ENCODE peak calls at places on chromosomes 12 and 14, in six cellular contexts. U is caudate nucleus, E is testis, J is left ventricle myocardium inferior, V is mammary epithelial cell, K is HCT116. W is an unnamed sample.

GRCh38 chr12:62841841-62842240 is 93.1 kb downstream of the PPM1H start:
- DNase-seq in U (no peak), E (no peak), J (no peak), V (no peak), K (no peak), W (no peak)

GRCh38 chr12:108570743-108571603 is 8.6 kb downstream of the ISCU start:
- DNase-seq in U (no peak), E (peak), J (no peak), V (no peak), K (peak), W (no peak)

GRCh38 chr14:85528080-85528881 is 1.7 kb upstream of the FLRT2 start:
- DNase-seq in U (no peak), E (peak), J (no peak), V (peak), K (no peak), W (peak)

GRCh38 chr12:128314611-128315010 is 47.6 kb downstream of the TMEM132C start:
- DNase-seq in U (no peak), E (no peak), J (no peak), V (no peak), K (no peak), W (no peak)

GRCh38 chr14:39097159-39097558 is 5.9 kb downstream of the SEC23A start:
- DNase-seq in U (no peak), E (no peak), J (no peak), V (peak), K (no peak), W (no peak)

GRCh38 chr12:64099430-64099829 is 122.7 kb downstream of the KICS2 start:
- DNase-seq in U (no peak), E (no peak), J (peak), V (peak), K (peak), W (no peak)

GRCh38 chr14:65941091-65941490 is 528.6 kb downstream of the FUT8 start:
- DNase-seq in U (no peak), E (no peak), J (no peak), V (no peak), K (no peak), W (no peak)

GRCh38 chr14:35989736-35990135 is 163.6 kb downstream of the BRMS1L start:
- DNase-seq in U (no peak), E (no peak), J (no peak), V (no peak), K (no peak), W (no peak)

GRCh38 chr12:105319691-105320209 is 10.7 kb upstream of the C12orf75 start:
- DNase-seq in U (no peak), E (no peak), J (no peak), V (no peak), K (no peak), W (no peak)

GRCh38 chr14:59482471-59483331 is 1.5 kb downstream of the L3HYPDH start:
- DNase-seq in U (no peak), E (peak), J (no peak), V (peak), K (peak), W (peak)

GRCh38 chr12:55818140-55818728 is 393 bp downstream of the ORMDL2 start:
- DNase-seq in U (no peak), E (no peak), J (no peak), V (no peak), K (no peak), W (no peak)

GRCh38 chr12:69042970-69043369 is 110.0 kb upstream of the CPM start:
- DNase-seq in U (no peak), E (no peak), J (no peak), V (no peak), K (no peak), W (no peak)

GRCh38 chr14:92897922-92898599 is 24.9 kb upstream of the CHGA start:
- DNase-seq in U (peak), E (no peak), J (no peak), V (no peak), K (no peak), W (no peak)

GRCh38 chr12:45203767-45204166 is 12.1 kb upstream of the ANO6 start:
- DNase-seq in U (no peak), E (no peak), J (no peak), V (no peak), K (no peak), W (no peak)

GRCh38 chr12:6944381-6945186 is 762 bp downstream of the C12orf57 start:
- DNase-seq in U (peak), E (peak), J (peak), V (no peak), K (peak), W (peak)

GRCh38 chr12:6942331-6942665 is 1.3 kb upstream of the RNU7-1 start:
- DNase-seq in U (no peak), E (no peak), J (no peak), V (no peak), K (no peak), W (no peak)

GRCh38 chr12:6941786-6942185 is 1.8 kb upstream of the RNU7-1 start:
- DNase-seq in U (no peak), E (no peak), J (no peak), V (no peak), K (no peak), W (no peak)

GRCh38 chr12:6943719-6944380 is at the start of the genes C12orf57 and RNU7-1:
- DNase-seq in U (peak), E (peak), J (peak), V (peak), K (peak), W (peak)

DNA sequence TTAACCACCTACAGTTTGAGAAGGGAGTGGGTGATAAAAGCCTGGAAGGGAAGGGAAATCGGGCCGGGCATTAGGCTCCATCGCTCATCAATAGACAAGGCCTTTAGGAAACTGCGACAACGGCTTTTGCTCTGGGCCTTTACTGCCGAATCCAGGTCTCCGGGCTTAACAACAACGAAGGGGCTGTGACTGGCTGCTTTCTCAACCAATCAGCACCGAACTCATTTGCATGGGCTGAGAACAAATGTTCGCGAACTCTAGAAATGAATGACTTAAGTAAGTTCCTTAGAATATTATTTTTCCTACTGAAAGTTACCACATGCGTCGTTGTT is 263 bp upstream of the RNU7-1 start:
- DNase-seq in U (peak), E (peak), J (peak), V (peak), K (peak), W (peak)
- H3K27ac ChIP-seq in U (peak), E (peak), J (peak), V (peak), K (peak), W (peak)

GRCh38 chr14:103402700-103403099 is 17.5 kb downstream of the MARK3 start:
- DNase-seq in U (no peak), E (no peak), J (no peak), V (no peak), K (no peak), W (no peak)

GRCh38 chr14:103404032-103404918 is 19.1 kb downstream of the MARK3 start:
- DNase-seq in U (no peak), E (no peak), J (no peak), V (no peak), K (no peak), W (no peak)

GRCh38 chr14:103401223-103402214 is 16.3 kb downstream of the MARK3 start:
- DNase-seq in U (no peak), E (peak), J (no peak), V (peak), K (no peak), W (no peak)

GRCh38 chr14:103408491-103409155 is 23.4 kb downstream of the MARK3 start:
- DNase-seq in U (no peak), E (peak), J (no peak), V (no peak), K (no peak), W (no peak)

GRCh38 chr14:103404920-103405319 is 19.7 kb downstream of the MARK3 start:
- DNase-seq in U (no peak), E (peak), J (peak), V (no peak), K (no peak), W (no peak)
- H3K27ac ChIP-seq in U (no peak), E (peak), J (peak), V (no peak), K (no peak), W (no peak)

DNA sequence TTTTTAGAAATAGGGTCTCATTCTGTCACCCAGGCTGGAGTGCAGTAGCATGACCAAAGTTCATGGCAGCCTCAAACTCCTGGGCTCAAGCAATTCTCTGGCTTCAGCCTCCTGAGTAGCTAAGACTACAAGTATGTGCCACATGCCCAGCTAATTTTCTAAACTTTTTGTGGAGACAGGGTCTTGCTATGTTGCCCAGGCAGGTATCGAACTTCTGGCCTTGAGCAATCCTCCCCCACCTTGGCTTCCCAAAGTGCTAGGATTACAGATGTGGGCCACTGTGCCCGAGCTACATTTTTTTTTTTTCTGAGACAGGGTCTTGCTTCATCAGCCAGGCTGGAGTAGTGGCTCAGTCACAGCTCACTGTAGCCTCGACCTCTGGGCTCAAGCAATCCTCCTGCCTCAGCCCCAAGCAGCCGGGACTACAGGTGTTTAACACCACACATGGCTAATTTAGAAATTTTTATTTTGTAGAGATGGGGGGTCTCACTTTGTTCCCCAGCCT is 7.1 kb downstream of the PPP4R3A start:
- DNase-seq in U (no peak), E (no peak), J (no peak), V (no peak), K (no peak), W (no peak)
- H3K27ac ChIP-seq in U (no peak), E (no peak), J (no peak), V (no peak), K (no peak), W (no peak)

GRCh38 chr12:132319991-132320570 is 9.3 kb downstream of the GALNT9 start:
- DNase-seq in U (no peak), E (no peak), J (no peak), V (no peak), K (no peak), W (no peak)

GRCh38 chr12:132318618-132319033 is 10.8 kb downstream of the GALNT9 start:
- DNase-seq in U (no peak), E (no peak), J (no peak), V (no peak), K (no peak), W (no peak)

GRCh38 chr12:132318135-132318534 is 11.3 kb downstream of the GALNT9 start:
- DNase-seq in U (no peak), E (no peak), J (no peak), V (no peak), K (no peak), W (no peak)

GRCh38 chr12:132320767-132321211 is 8.6 kb downstream of the GALNT9 start:
- DNase-seq in U (no peak), E (no peak), J (no peak), V (no peak), K (no peak), W (no peak)

DNA sequence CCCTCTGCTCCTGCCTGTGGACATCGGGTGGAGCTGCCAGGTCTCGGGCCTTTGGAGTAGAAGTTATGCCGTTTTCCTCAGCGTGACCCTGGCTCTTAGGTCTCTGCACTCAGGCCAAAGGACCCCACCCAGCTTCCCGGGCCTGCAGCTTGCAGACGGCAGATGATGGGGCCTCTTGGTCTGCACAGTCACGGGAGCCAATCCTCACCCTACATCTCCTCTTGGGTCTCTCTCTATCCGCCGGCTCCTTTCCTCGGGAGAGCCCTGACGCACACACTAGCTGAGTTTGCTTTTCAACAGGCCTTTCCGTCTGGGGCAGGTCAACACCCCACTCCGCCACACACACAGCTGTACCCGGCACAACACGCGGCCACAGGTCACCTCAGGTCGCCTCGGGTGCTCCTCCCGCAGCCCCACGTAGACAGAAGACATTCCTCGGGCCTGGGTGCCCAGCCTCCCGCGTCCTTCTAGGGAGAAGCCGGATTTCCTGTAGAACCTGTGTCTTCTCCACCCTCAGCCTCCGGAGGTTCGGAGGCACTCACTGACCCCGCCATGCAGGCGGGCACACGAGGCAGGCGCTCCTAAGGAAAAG is 9.9 kb downstream of the GALNT9 start:
- DNase-seq in U (no peak), E (no peak), J (no peak), V (no peak), K (no peak), W (no peak)
- H3K27ac ChIP-seq in U (no peak), E (no peak), J (no peak), V (no peak), K (no peak), W (no peak)